ENCODE peak calls at places on chromosome X, in six cellular contexts. One of them, this sample, is unnamed.

GRCh38 chrX:7084841-7085240 is 62.7 kb upstream of the STS start:
- DNase-seq in ovary: no peak
- DNase-seq in NT2/D1: no peak
- DNase-seq in choroid plexus epithelial cell: no peak
- DNase-seq in A549: no peak
- DNase-seq in CD4-positive, CD25-positive, alpha-beta regulatory T cell: no peak
- DNase-seq in this sample: no peak

GRCh38 chrX:13087322-13088154 is 43.1 kb upstream of the FAM9C start:
- DNase-seq in CD4-positive, CD25-positive, alpha-beta regulatory T cell: peak
- DNase-seq in choroid plexus epithelial cell: peak
- DNase-seq in A549: no peak
- DNase-seq in ovary: no peak
- DNase-seq in NT2/D1: no peak
- DNase-seq in this sample: peak

GRCh38 chrX:38225093-38225492 is 4.4 kb upstream of the SRPX start:
- DNase-seq in A549: no peak
- DNase-seq in choroid plexus epithelial cell: peak
- DNase-seq in ovary: no peak
- DNase-seq in CD4-positive, CD25-positive, alpha-beta regulatory T cell: no peak
- DNase-seq in NT2/D1: no peak
- DNase-seq in this sample: no peak

GRCh38 chrX:12701625-12702024 is 89.6 kb upstream of the PRPS2 start:
- DNase-seq in ovary: no peak
- DNase-seq in NT2/D1: peak
- DNase-seq in A549: peak
- DNase-seq in choroid plexus epithelial cell: peak
- DNase-seq in CD4-positive, CD25-positive, alpha-beta regulatory T cell: no peak
- DNase-seq in this sample: peak

GRCh38 chrX:132491191-132491590 is 2.4 kb upstream of the MBNL3 start:
- DNase-seq in ovary: no peak
- DNase-seq in A549: no peak
- DNase-seq in CD4-positive, CD25-positive, alpha-beta regulatory T cell: peak
- DNase-seq in NT2/D1: no peak
- DNase-seq in choroid plexus epithelial cell: no peak
- DNase-seq in this sample: peak

GRCh38 chrX:14039344-14039743 is 9.7 kb upstream of the GEMIN8 start:
- DNase-seq in NT2/D1: peak
- DNase-seq in CD4-positive, CD25-positive, alpha-beta regulatory T cell: peak
- DNase-seq in ovary: peak
- DNase-seq in A549: no peak
- DNase-seq in choroid plexus epithelial cell: peak
- DNase-seq in this sample: peak

GRCh38 chrX:48068096-48068887 is 3.1 kb downstream of the ZNF630 start:
- DNase-seq in choroid plexus epithelial cell: no peak
- DNase-seq in ovary: no peak
- DNase-seq in A549: no peak
- DNase-seq in CD4-positive, CD25-positive, alpha-beta regulatory T cell: no peak
- DNase-seq in NT2/D1: no peak
- DNase-seq in this sample: no peak

GRCh38 chrX:78997870-78998558 is 52.8 kb downstream of the P2RY10 start:
- DNase-seq in A549: no peak
- DNase-seq in ovary: no peak
- DNase-seq in choroid plexus epithelial cell: no peak
- DNase-seq in NT2/D1: no peak
- DNase-seq in CD4-positive, CD25-positive, alpha-beta regulatory T cell: no peak
- DNase-seq in this sample: peak

GRCh38 chrX:115639481-115639880 is 78.5 kb downstream of the PLS3 start:
- DNase-seq in ovary: no peak
- DNase-seq in NT2/D1: no peak
- DNase-seq in choroid plexus epithelial cell: peak
- DNase-seq in CD4-positive, CD25-positive, alpha-beta regulatory T cell: no peak
- DNase-seq in A549: no peak
- DNase-seq in this sample: no peak

GRCh38 chrX:133555796-133556458 is 140.6 kb upstream of the GPC4 start:
- DNase-seq in choroid plexus epithelial cell: no peak
- DNase-seq in ovary: no peak
- DNase-seq in CD4-positive, CD25-positive, alpha-beta regulatory T cell: no peak
- DNase-seq in A549: no peak
- DNase-seq in NT2/D1: no peak
- DNase-seq in this sample: no peak

GRCh38 chrX:101460669-101461068 is 24.6 kb upstream of the ARMCX4 start:
- DNase-seq in CD4-positive, CD25-positive, alpha-beta regulatory T cell: no peak
- DNase-seq in A549: no peak
- DNase-seq in ovary: no peak
- DNase-seq in NT2/D1: no peak
- DNase-seq in choroid plexus epithelial cell: peak
- DNase-seq in this sample: no peak

GRCh38 chrX:131477498-131477897 is 66.4 kb upstream of the OR13H1 start:
- DNase-seq in ovary: no peak
- DNase-seq in NT2/D1: peak
- DNase-seq in choroid plexus epithelial cell: no peak
- DNase-seq in CD4-positive, CD25-positive, alpha-beta regulatory T cell: no peak
- DNase-seq in A549: no peak
- DNase-seq in this sample: no peak

GRCh38 chrX:150348365-150348764 is 14.8 kb upstream of the MAMLD1 start:
- DNase-seq in ovary: no peak
- DNase-seq in CD4-positive, CD25-positive, alpha-beta regulatory T cell: no peak
- DNase-seq in NT2/D1: peak
- DNase-seq in A549: no peak
- DNase-seq in choroid plexus epithelial cell: no peak
- DNase-seq in this sample: no peak

GRCh38 chrX:1289535-1289934 is 20.9 kb downstream of the CSF2RA start:
- DNase-seq in ovary: no peak
- DNase-seq in A549: no peak
- DNase-seq in NT2/D1: no peak
- DNase-seq in choroid plexus epithelial cell: no peak
- DNase-seq in CD4-positive, CD25-positive, alpha-beta regulatory T cell: no peak
- DNase-seq in this sample: no peak

GRCh38 chrX:49310371-49310770 is 6.9 kb downstream of the GAGE10 start:
- DNase-seq in ovary: no peak
- DNase-seq in NT2/D1: no peak
- DNase-seq in CD4-positive, CD25-positive, alpha-beta regulatory T cell: no peak
- DNase-seq in A549: no peak
- DNase-seq in choroid plexus epithelial cell: no peak
- DNase-seq in this sample: no peak
- H3K4me3 ChIP-seq in ovary: no peak
- H3K4me3 ChIP-seq in NT2/D1: peak
- H3K4me3 ChIP-seq in CD4-positive, CD25-positive, alpha-beta regulatory T cell: no peak
- H3K4me3 ChIP-seq in A549: no peak
- H3K4me3 ChIP-seq in choroid plexus epithelial cell: no peak
- H3K4me3 ChIP-seq in this sample: no peak

GRCh38 chrX:153336128-153336894 is 2.4 kb downstream of the ZNF275 start:
- DNase-seq in choroid plexus epithelial cell: no peak
- DNase-seq in CD4-positive, CD25-positive, alpha-beta regulatory T cell: no peak
- DNase-seq in A549: no peak
- DNase-seq in NT2/D1: no peak
- DNase-seq in ovary: no peak
- DNase-seq in this sample: no peak
- H3K4me3 ChIP-seq in choroid plexus epithelial cell: no peak
- H3K4me3 ChIP-seq in CD4-positive, CD25-positive, alpha-beta regulatory T cell: peak
- H3K4me3 ChIP-seq in A549: no peak
- H3K4me3 ChIP-seq in NT2/D1: no peak
- H3K4me3 ChIP-seq in ovary: no peak
- H3K4me3 ChIP-seq in this sample: no peak

GRCh38 chrX:40154853-40155616 is 57.3 kb upstream of the BCOR start:
- DNase-seq in NT2/D1: no peak
- DNase-seq in CD4-positive, CD25-positive, alpha-beta regulatory T cell: peak
- DNase-seq in ovary: peak
- DNase-seq in choroid plexus epithelial cell: peak
- DNase-seq in A549: peak
- DNase-seq in this sample: no peak

GRCh38 chrX:40158036-40158706 is 60.4 kb upstream of the BCOR start:
- DNase-seq in choroid plexus epithelial cell: no peak
- DNase-seq in A549: peak
- DNase-seq in ovary: peak
- DNase-seq in CD4-positive, CD25-positive, alpha-beta regulatory T cell: peak
- DNase-seq in NT2/D1: no peak
- DNase-seq in this sample: no peak

GRCh38 chrX:40155617-40156471 is 58.1 kb upstream of the BCOR start:
- DNase-seq in CD4-positive, CD25-positive, alpha-beta regulatory T cell: peak
- DNase-seq in choroid plexus epithelial cell: no peak
- DNase-seq in ovary: peak
- DNase-seq in A549: peak
- DNase-seq in NT2/D1: no peak
- DNase-seq in this sample: no peak

GRCh38 chrX:40157228-40158035 is 59.7 kb upstream of the BCOR start:
- DNase-seq in CD4-positive, CD25-positive, alpha-beta regulatory T cell: no peak
- DNase-seq in NT2/D1: peak
- DNase-seq in A549: no peak
- DNase-seq in choroid plexus epithelial cell: no peak
- DNase-seq in ovary: no peak
- DNase-seq in this sample: no peak

DNA sequence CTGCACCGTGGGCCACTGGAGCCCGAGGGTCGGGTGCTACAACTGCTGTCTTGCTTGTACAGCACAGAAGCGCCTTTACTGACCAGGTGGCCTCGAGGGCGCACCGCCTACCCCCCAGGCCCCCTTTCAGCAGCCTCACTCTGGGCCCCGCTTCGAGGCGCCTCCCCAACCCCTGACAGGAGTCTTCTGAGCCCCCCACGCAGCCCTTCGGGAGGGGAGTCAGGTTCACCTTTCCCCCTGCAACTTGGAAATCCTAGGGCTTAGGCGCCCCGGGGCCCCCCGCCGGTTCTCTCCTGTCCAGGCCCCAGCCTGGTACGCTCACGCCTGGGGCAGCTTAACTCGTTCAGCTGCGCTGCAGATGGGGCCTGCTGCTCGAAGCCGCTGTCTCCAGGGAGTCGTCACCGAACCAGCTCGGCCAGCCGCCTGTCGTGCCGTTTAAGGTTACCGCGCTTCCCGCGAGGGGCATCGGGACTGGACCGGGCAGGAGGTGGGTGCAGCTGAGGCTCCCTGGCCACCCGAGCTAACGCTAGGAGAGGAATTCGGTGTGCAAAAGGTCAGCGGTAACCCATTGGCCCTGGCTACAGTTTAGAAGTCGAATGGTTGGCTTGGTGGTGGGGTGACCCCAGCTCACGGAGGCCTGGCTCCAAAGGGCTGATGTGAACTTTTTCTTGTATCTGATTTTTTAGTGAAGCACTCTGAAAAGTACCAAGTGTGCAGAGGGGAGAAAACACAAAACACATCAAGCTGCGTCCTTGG is 58.9 kb upstream of the BCOR start:
- DNase-seq in NT2/D1: no peak
- DNase-seq in choroid plexus epithelial cell: no peak
- DNase-seq in CD4-positive, CD25-positive, alpha-beta regulatory T cell: no peak
- DNase-seq in ovary: peak
- DNase-seq in A549: no peak
- DNase-seq in this sample: no peak
- H3K4me3 ChIP-seq in NT2/D1: peak
- H3K4me3 ChIP-seq in choroid plexus epithelial cell: no peak
- H3K4me3 ChIP-seq in CD4-positive, CD25-positive, alpha-beta regulatory T cell: no peak
- H3K4me3 ChIP-seq in ovary: no peak
- H3K4me3 ChIP-seq in A549: no peak
- H3K4me3 ChIP-seq in this sample: no peak

DNA sequence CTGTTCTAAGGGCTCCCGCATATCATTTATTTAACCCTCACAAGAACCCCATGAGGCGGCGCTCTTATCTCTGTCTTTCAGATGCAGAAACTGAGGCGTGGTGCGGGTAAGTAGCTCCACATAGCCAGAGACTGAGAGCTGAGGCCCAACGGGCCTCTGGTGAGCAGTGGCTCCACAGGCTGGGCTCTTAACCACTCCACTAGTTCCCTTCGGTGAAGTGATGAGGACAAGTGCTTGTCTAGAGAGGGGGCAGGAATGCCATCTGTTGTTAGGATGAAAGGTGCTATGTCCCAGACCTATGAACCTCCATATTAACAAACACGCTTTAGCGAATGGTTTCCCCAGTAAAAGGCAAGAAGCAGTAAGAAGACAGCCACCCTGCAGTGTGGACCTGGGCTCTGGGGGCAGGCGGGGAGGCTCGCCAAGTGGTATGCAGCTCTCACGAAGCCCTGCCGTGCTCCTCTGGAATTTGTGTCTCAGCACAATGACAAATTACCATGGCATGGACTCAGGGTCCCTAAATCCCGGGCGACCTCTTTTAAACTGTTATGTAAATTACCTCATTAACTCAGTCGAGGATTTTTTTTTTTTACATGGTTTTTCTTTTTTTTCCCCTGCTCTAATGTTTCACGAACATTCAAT is 20.9 kb upstream of the S100G start:
- DNase-seq in A549: no peak
- DNase-seq in CD4-positive, CD25-positive, alpha-beta regulatory T cell: no peak
- DNase-seq in ovary: no peak
- DNase-seq in NT2/D1: peak
- DNase-seq in choroid plexus epithelial cell: peak
- DNase-seq in this sample: no peak
- H3K4me3 ChIP-seq in A549: no peak
- H3K4me3 ChIP-seq in CD4-positive, CD25-positive, alpha-beta regulatory T cell: no peak
- H3K4me3 ChIP-seq in ovary: no peak
- H3K4me3 ChIP-seq in NT2/D1: no peak
- H3K4me3 ChIP-seq in choroid plexus epithelial cell: no peak
- H3K4me3 ChIP-seq in this sample: no peak